ENCODE peak calls at places on chromosome 22, in seven cellular contexts. N, L, G, H, V, W and C are unnamed samples.

GRCh38 chr22:24230911-24231656 is 13.8 kb downstream of the GGT5 start:
- DNase-seq in N (peak), H (peak), W (no peak), G (no peak), V (no peak), L (peak), C (no peak)

GRCh38 chr22:30038219-30038618 is 42.0 kb upstream of the HORMAD2 start:
- DNase-seq in V (no peak), L (no peak), W (peak), H (peak), G (peak), N (no peak), C (peak)

GRCh38 chr22:25749420-25750169 is 7.6 kb downstream of the MYO18B start:
- DNase-seq in G (no peak), N (no peak), W (no peak), L (no peak), V (no peak), H (no peak), C (no peak)

GRCh38 chr22:43438666-43439347 is 27.0 kb downstream of the MPPED1 start:
- DNase-seq in L (no peak), V (no peak), H (no peak), N (no peak), W (no peak), G (no peak), C (no peak)

GRCh38 chr22:42902875-42903510 is 45.9 kb upstream of the ARFGAP3 start:
- DNase-seq in L (peak), V (no peak), G (peak), H (peak), N (no peak), W (peak), C (peak)

GRCh38 chr22:41636467-41636866 is 15.4 kb downstream of the XRCC6 start:
- DNase-seq in N (no peak), H (no peak), V (no peak), W (no peak), G (peak), L (no peak), C (no peak)

GRCh38 chr22:27751277-27752070 is 50.1 kb downstream of the MN1 start:
- DNase-seq in G (no peak), V (no peak), H (no peak), N (no peak), L (no peak), W (no peak), C (no peak)

GRCh38 chr22:50505776-50506610 is 1.5 kb downstream of the LMF2 start:
- DNase-seq in W (no peak), N (no peak), G (no peak), V (no peak), H (no peak), L (peak), C (no peak)

GRCh38 chr22:27246558-27246957 is 555.0 kb downstream of the MN1 start:
- DNase-seq in V (no peak), H (no peak), G (no peak), W (no peak), L (no peak), N (no peak), C (no peak)

GRCh38 chr22:49208768-49209252 is 618.9 kb downstream of the BRD1 start:
- DNase-seq in L (peak), V (peak), W (no peak), H (peak), G (no peak), N (peak), C (no peak)

GRCh38 chr22:46464296-46464695 is 73.1 kb downstream of the CELSR1 start:
- DNase-seq in H (no peak), V (no peak), N (no peak), G (no peak), W (no peak), L (no peak), C (no peak)

GRCh38 chr22:43200031-43200430 is 13.1 kb upstream of the TTLL12 start:
- DNase-seq in N (no peak), G (no peak), H (no peak), W (no peak), V (no peak), L (no peak), C (no peak)

GRCh38 chr22:41620646-41621098 is at the start of gene DESI1:
- DNase-seq in N (no peak), W (peak), G (no peak), V (no peak), L (no peak), H (peak), C (no peak)

GRCh38 chr22:44068422-44069191 is 44.5 kb downstream of the PARVB start:
- DNase-seq in H (no peak), G (no peak), V (no peak), N (no peak), W (peak), L (no peak), C (no peak)

GRCh38 chr22:25833091-25833490 is 91.1 kb downstream of the MYO18B start:
- DNase-seq in N (no peak), V (no peak), L (no peak), H (no peak), W (no peak), G (no peak), C (no peak)

GRCh38 chr22:36160499-36160942 is at the start of gene APOL3:
- DNase-seq in V (no peak), H (no peak), W (no peak), N (no peak), G (peak), L (no peak), C (peak)

GRCh38 chr22:41862160-41862529 is 29.2 kb downstream of the SREBF2 start:
- DNase-seq in G (peak), W (no peak), H (no peak), N (no peak), V (no peak), L (no peak), C (no peak)

GRCh38 chr22:27314276-27314807 is 487.2 kb downstream of the MN1 start:
- DNase-seq in G (no peak), H (no peak), N (no peak), L (no peak), V (no peak), W (no peak), C (no peak)

GRCh38 chr22:19194751-19195536 is 16.4 kb upstream of the SLC25A1 start:
- DNase-seq in G (no peak), W (no peak), N (no peak), H (no peak), L (no peak), V (no peak), C (no peak)

GRCh38 chr22:43081968-43082367 is 7.2 kb downstream of the TTLL1 start:
- DNase-seq in H (no peak), W (no peak), L (no peak), G (peak), N (no peak), V (no peak), C (no peak)

GRCh38 chr22:44025171-44026065 is 1.3 kb downstream of the PARVB start:
- DNase-seq in V (no peak), W (no peak), G (no peak), N (no peak), L (no peak), H (no peak), C (no peak)

GRCh38 chr22:39144101-39144815 is 8.2 kb downstream of the CBX7 start:
- DNase-seq in V (no peak), L (peak), H (peak), W (no peak), G (peak), N (no peak), C (peak)

GRCh38 chr22:27420817-27421361 is 380.7 kb downstream of the MN1 start:
- DNase-seq in L (no peak), N (no peak), H (no peak), W (no peak), V (no peak), G (peak), C (no peak)

GRCh38 chr22:41713004-41713403 is 13.7 kb downstream of the MEI1 start:
- DNase-seq in G (no peak), H (no peak), V (no peak), W (peak), N (no peak), L (no peak), C (no peak)

GRCh38 chr22:40006641-40007040 is 11.9 kb downstream of the FAM83F start:
- DNase-seq in H (no peak), W (no peak), G (no peak), N (no peak), L (no peak), V (no peak), C (no peak)

GRCh38 chr22:42688241-42688913 is 32.3 kb downstream of the A4GALT start:
- DNase-seq in W (peak), G (peak), V (peak), H (peak), L (peak), N (no peak), C (peak)

GRCh38 chr22:31789803-31790202 is 36.0 kb downstream of the DEPDC5 start:
- DNase-seq in H (no peak), N (no peak), W (no peak), V (no peak), L (no peak), G (no peak), C (no peak)
- H3K4ac ChIP-seq in H (no peak), N (no peak), W (no peak), V (no peak), L (no peak), G (no peak), C (no peak)

GRCh38 chr22:20587206-20587958 is 80.0 kb downstream of the MED15 start:
- DNase-seq in W (no peak), G (no peak), L (no peak), N (no peak), H (no peak), V (no peak), C (no peak)
- H2BK120ac ChIP-seq in W (no peak), G (no peak), L (no peak), N (no peak), H (no peak), V (no peak), C (no peak)

DNA sequence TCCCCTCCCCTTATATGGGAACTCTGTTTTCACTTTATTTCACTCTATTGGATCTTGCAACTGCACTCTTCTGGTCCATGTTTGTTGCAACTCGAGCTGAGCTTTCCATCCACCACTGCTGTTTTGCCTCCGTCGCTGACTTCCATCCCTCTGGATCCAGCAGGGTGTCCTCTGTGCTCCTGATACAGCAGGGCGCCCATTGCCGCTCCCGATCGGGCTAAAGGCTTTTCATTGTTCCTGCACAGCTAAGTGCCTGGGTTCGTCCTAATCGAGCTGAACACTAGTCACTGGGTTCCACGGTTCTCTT is 11.1 kb upstream of the CCDC117 start:
- DNase-seq in L (peak), N (no peak), H (no peak), W (no peak), G (no peak), V (no peak), C (no peak)
- H3K4ac ChIP-seq in L (no peak), N (no peak), H (no peak), W (no peak), G (no peak), V (no peak), C (no peak)

GRCh38 chr22:34688825-34689224 is 377.1 kb upstream of the ISX start:
- DNase-seq in N (no peak), G (no peak), L (no peak), H (peak), W (no peak), V (no peak), C (no peak)
- H2BK120ac ChIP-seq in N (no peak), G (no peak), L (no peak), H (no peak), W (no peak), V (no peak), C (no peak)

DNA sequence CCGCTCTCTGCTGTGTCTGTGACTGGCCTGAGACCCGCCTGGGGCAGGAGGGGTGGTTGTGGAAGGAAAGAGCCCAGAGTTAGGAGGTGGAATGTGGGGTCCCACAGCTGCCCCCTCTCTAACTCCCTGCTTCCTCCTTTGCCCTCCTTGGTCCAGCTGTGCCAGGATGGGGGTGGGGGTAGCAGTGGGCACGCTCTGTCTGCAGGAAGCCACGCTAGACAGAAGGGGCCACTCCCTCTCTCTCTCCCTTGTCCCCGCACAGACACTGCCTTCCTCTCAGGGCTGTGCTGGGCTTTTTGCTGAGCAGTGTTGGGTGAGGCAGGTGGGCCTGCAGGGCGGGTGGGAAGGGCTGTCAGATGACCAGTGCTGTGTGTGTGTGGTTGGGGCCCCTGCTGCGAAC is 2.0 kb upstream of the SOX10 start:
- DNase-seq in L (no peak), H (no peak), V (no peak), G (no peak), N (no peak), W (no peak), C (no peak)
- H3K4ac ChIP-seq in L (no peak), H (no peak), V (no peak), G (no peak), N (no peak), W (no peak), C (no peak)

DNA sequence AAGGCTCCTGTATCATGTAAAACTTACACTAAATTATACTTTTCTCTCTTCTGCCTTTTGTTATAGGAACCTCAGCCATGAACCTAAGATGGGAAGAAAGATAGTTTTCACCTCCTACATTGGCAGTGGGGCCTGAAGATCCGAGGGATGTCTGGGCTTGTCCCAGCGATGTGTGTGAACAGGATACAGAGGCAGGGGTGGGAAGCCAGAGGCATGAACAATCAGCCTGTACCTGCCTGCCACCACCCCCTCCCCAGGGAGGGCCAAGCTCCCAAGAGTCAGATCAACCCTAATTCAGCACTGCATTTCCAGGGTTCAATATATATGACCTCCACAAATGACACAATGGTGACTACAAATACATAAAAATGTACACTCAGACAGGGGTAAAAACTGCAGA is 9.4 kb downstream of the KIAA0930 start:
- DNase-seq in L (no peak), H (no peak), V (no peak), N (no peak), G (no peak), W (no peak), C (no peak)
- H2BK120ac ChIP-seq in L (no peak), H (no peak), V (no peak), N (no peak), G (no peak), W (peak), C (no peak)

GRCh38 chr22:21708960-21709359 is 26.6 kb downstream of the YPEL1 start:
- DNase-seq in W (no peak), L (no peak), V (no peak), H (no peak), N (no peak), G (no peak), C (no peak)
- H3K4ac ChIP-seq in W (no peak), L (no peak), V (no peak), H (no peak), N (no peak), G (no peak), C (no peak)

DNA sequence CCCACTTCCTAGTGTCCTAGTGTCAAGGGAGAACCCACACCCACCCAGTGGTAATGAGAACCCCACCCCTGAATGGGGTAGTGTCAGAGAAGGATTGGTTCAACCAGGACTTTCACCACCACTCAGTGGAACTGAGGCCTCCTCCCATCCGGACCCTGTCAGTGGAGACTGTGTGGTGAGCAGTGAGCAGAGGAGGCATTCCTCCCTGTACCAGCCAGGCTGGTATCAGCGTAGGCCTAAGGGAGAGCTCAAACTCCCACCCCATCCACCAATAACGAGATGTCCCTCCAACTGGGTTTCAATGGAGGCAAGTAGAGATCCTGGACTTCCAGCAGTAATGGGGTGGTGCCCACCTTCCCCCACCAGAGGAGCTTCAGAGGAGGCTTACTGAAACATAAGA is 1171.4 kb downstream of the TBC1D22A start:
- DNase-seq in N (no peak), L (no peak), G (no peak), H (no peak), W (no peak), V (no peak), C (no peak)
- H2BK120ac ChIP-seq in N (no peak), L (no peak), G (no peak), H (no peak), W (no peak), V (no peak), C (no peak)

GRCh38 chr22:17586831-17587440 is 23.6 kb downstream of the SLC25A18 start:
- DNase-seq in G (no peak), H (no peak), N (no peak), L (no peak), V (no peak), W (no peak), C (no peak)
- H3K4ac ChIP-seq in G (no peak), H (no peak), N (no peak), L (no peak), V (no peak), W (no peak), C (no peak)